ENCODE peak calls at places on chromosomes 5 and 9, in seven cellular contexts. One of them, this sample, is unnamed.

GRCh38 chr9:113609562-113610318 is 146.2 kb downstream of the RGS3 start:
- DNase-seq in H1: no peak
- DNase-seq in fibroblast of lung: peak; percentile 89
- DNase-seq in GM23248: no peak
- DNase-seq in Karpas-422: no peak
- DNase-seq in GM12878: no peak
- DNase-seq in HepG2: peak; percentile 97
- DNase-seq in this sample: no peak

GRCh38 chr5:123125953-123126352 is 36.9 kb downstream of the PRDM6 start:
- DNase-seq in fibroblast of lung: peak; percentile 81
- DNase-seq in H1: no peak
- DNase-seq in GM23248: peak; percentile 81
- DNase-seq in GM12878: no peak
- DNase-seq in Karpas-422: no peak
- DNase-seq in HepG2: no peak
- DNase-seq in this sample: peak; percentile 77

GRCh38 chr9:121242219-121242954 is 25.6 kb upstream of the GSN start:
- DNase-seq in GM23248: peak; percentile 90
- DNase-seq in GM12878: no peak
- DNase-seq in fibroblast of lung: peak; percentile 58
- DNase-seq in Karpas-422: no peak
- DNase-seq in HepG2: no peak
- DNase-seq in H1: no peak
- DNase-seq in this sample: peak; percentile 82

GRCh38 chr5:113162208-113162607 is 185.6 kb downstream of the DCP2 start:
- DNase-seq in fibroblast of lung: no peak
- DNase-seq in GM12878: no peak
- DNase-seq in H1: no peak
- DNase-seq in GM23248: no peak
- DNase-seq in HepG2: no peak
- DNase-seq in Karpas-422: no peak
- DNase-seq in this sample: peak; percentile 14

GRCh38 chr5:75510836-75511434 is 494 bp downstream of the CERT1 start:
- DNase-seq in GM23248: peak; percentile 66
- DNase-seq in fibroblast of lung: no peak
- DNase-seq in H1: no peak
- DNase-seq in Karpas-422: no peak
- DNase-seq in HepG2: peak; percentile 3
- DNase-seq in GM12878: no peak
- DNase-seq in this sample: no peak

GRCh38 chr5:44299394-44299793 is 89.8 kb downstream of the FGF10 start:
- DNase-seq in HepG2: no peak
- DNase-seq in Karpas-422: no peak
- DNase-seq in fibroblast of lung: no peak
- DNase-seq in GM12878: no peak
- DNase-seq in H1: no peak
- DNase-seq in GM23248: no peak
- DNase-seq in this sample: no peak

GRCh38 chr5:61332369-61332745 is 299 bp downstream of the ZSWIM6 start:
- DNase-seq in GM12878: no peak
- DNase-seq in HepG2: no peak
- DNase-seq in H1: no peak
- DNase-seq in Karpas-422: no peak
- DNase-seq in GM23248: peak; percentile 72
- DNase-seq in fibroblast of lung: no peak
- DNase-seq in this sample: no peak

GRCh38 chr5:132260051-132260450 is 2.6 kb downstream of the PDLIM4 start:
- DNase-seq in GM23248: peak; percentile 71
- DNase-seq in H1: no peak
- DNase-seq in fibroblast of lung: peak; percentile 33
- DNase-seq in HepG2: no peak
- DNase-seq in Karpas-422: no peak
- DNase-seq in GM12878: no peak
- DNase-seq in this sample: peak; percentile 76

GRCh38 chr5:39225405-39226099 is 6.2 kb upstream of the FYB1 start:
- DNase-seq in GM12878: no peak
- DNase-seq in GM23248: no peak
- DNase-seq in fibroblast of lung: no peak
- DNase-seq in H1: no peak
- DNase-seq in HepG2: no peak
- DNase-seq in Karpas-422: no peak
- DNase-seq in this sample: no peak

GRCh38 chr9:69122086-69122390 is 52.0 kb upstream of the TJP2 start:
- DNase-seq in GM23248: peak; percentile 82
- DNase-seq in H1: no peak
- DNase-seq in fibroblast of lung: peak; percentile 71
- DNase-seq in Karpas-422: no peak
- DNase-seq in GM12878: no peak
- DNase-seq in HepG2: peak; percentile 29
- DNase-seq in this sample: peak; percentile 51

DNA sequence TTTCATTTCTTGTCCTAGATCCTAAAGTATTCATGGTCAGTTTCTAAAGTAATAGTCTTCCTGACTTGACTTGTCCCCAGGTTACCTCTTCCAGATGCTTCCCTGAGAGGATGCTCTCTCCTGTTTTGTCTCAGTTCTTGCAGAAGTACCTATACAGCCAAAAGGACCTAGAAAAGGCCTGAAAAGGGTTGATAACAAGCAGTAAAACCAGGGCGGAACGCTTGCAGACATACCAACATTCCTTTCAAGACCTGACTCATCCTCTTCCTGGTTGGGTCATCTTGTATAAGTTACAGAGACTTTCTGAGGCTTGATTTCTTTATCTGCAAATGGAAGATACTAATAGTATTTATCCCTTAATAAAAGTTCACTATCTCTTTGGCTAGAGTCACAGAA is 77.2 kb upstream of the ZFAND5 start:
- DNase-seq in H1: no peak
- DNase-seq in fibroblast of lung: peak; percentile 53
- DNase-seq in HepG2: peak; percentile 41
- DNase-seq in GM23248: peak; percentile 91
- DNase-seq in GM12878: no peak
- DNase-seq in Karpas-422: no peak
- DNase-seq in this sample: peak; percentile 93
- H3K4me1 ChIP-seq in H1: peaks cover 3% of the 10 kb centered on the region
- H3K4me1 ChIP-seq in fibroblast of lung: peaks cover 14% of the 10 kb centered on the region
- H3K4me1 ChIP-seq in HepG2: peaks cover 6% of the 10 kb centered on the region
- H3K4me1 ChIP-seq in GM23248: peaks cover 50% of the 10 kb centered on the region
- H3K4me1 ChIP-seq in GM12878: peaks cover 15% of the 10 kb centered on the region
- H3K4me1 ChIP-seq in Karpas-422: no peaks in the 10 kb centered on the region
- H3K4me1 ChIP-seq in this sample: peaks cover 37% of the 10 kb centered on the region

GRCh38 chr9:131788851-131789250 is 49.0 kb upstream of the RAPGEF1 start:
- DNase-seq in Karpas-422: no peak
- DNase-seq in GM23248: no peak
- DNase-seq in HepG2: no peak
- DNase-seq in GM12878: no peak
- DNase-seq in fibroblast of lung: no peak
- DNase-seq in H1: no peak
- DNase-seq in this sample: no peak
- H4K20me1 ChIP-seq in Karpas-422: no peaks in the 10 kb centered on the region
- H4K20me1 ChIP-seq in GM23248: no peaks in the 10 kb centered on the region
- H4K20me1 ChIP-seq in HepG2: peaks cover 2% of the 10 kb centered on the region
- H4K20me1 ChIP-seq in GM12878: no peaks in the 10 kb centered on the region
- H4K20me1 ChIP-seq in fibroblast of lung: no peaks in the 10 kb centered on the region
- H4K20me1 ChIP-seq in H1: no peaks in the 10 kb centered on the region
- H4K20me1 ChIP-seq in this sample: no peaks in the 10 kb centered on the region

DNA sequence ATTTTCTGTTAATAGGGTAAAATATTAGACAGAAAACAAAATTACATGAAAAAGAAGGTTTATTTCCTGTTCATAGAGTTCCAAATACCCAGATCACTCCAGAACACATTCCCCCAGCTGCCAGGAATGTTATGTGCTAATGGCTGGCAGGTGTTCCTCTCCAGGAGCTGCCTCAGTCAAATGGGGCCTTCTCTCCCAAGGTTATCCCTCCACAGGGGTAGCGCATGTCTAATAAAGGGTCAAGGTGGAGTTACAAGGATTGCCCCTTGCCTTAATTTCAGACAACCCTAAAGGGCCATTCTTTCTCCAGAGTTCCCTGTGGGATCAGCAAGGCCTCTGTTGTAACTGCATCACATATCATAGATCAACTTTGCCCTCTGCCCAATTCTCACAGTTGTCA is 148.6 kb upstream of the PLPPR1 start:
- DNase-seq in GM12878: no peak
- DNase-seq in HepG2: no peak
- DNase-seq in Karpas-422: no peak
- DNase-seq in fibroblast of lung: no peak
- DNase-seq in H1: no peak
- DNase-seq in GM23248: no peak
- DNase-seq in this sample: no peak
- H3K4me1 ChIP-seq in GM12878: no peaks in the 10 kb centered on the region
- H3K4me1 ChIP-seq in HepG2: no peaks in the 10 kb centered on the region
- H3K4me1 ChIP-seq in Karpas-422: no peaks in the 10 kb centered on the region
- H3K4me1 ChIP-seq in fibroblast of lung: no peaks in the 10 kb centered on the region
- H3K4me1 ChIP-seq in H1: no peaks in the 10 kb centered on the region
- H3K4me1 ChIP-seq in GM23248: no peaks in the 10 kb centered on the region
- H3K4me1 ChIP-seq in this sample: no peaks in the 10 kb centered on the region

GRCh38 chr9:36213387-36213786 is 22.7 kb downstream of the CLTA start:
- DNase-seq in GM12878: no peak
- DNase-seq in HepG2: no peak
- DNase-seq in H1: no peak
- DNase-seq in fibroblast of lung: no peak
- DNase-seq in GM23248: no peak
- DNase-seq in Karpas-422: no peak
- DNase-seq in this sample: no peak

GRCh38 chr9:36214571-36214970 is 23.9 kb downstream of the CLTA start:
- DNase-seq in HepG2: no peak
- DNase-seq in GM12878: no peak
- DNase-seq in H1: no peak
- DNase-seq in Karpas-422: no peak
- DNase-seq in fibroblast of lung: peak; percentile 51
- DNase-seq in GM23248: peak; percentile 66
- DNase-seq in this sample: peak; percentile 42

GRCh38 chr9:36210722-36211121 is 20.0 kb downstream of the CLTA start:
- DNase-seq in GM23248: no peak
- DNase-seq in fibroblast of lung: no peak
- DNase-seq in Karpas-422: no peak
- DNase-seq in HepG2: no peak
- DNase-seq in GM12878: no peak
- DNase-seq in H1: no peak
- DNase-seq in this sample: no peak

GRCh38 chr9:36211510-36211909 is 20.8 kb downstream of the CLTA start:
- DNase-seq in fibroblast of lung: no peak
- DNase-seq in GM23248: no peak
- DNase-seq in GM12878: no peak
- DNase-seq in Karpas-422: no peak
- DNase-seq in H1: no peak
- DNase-seq in HepG2: no peak
- DNase-seq in this sample: no peak

DNA sequence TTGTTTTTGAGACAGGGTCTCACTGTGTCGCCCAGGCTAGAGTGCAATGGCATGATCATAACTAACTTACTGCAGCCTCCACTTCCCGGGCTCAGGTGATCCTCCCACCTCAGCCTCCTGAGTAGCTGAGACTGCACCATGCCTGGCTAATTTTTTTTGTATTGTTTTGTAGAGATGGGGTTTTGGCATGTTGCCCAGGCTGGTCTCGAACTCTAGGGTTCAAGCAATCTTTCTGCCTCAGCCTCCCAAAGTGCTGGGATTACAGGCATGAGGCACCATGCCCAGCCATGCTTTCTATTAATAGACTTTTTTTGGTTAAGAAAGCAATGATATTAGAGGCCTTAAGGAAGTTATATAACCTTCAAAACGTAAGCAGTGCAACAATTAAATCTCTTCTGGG is 23.3 kb downstream of the CLTA start:
- DNase-seq in fibroblast of lung: no peak
- DNase-seq in HepG2: no peak
- DNase-seq in GM12878: no peak
- DNase-seq in GM23248: no peak
- DNase-seq in Karpas-422: no peak
- DNase-seq in H1: no peak
- DNase-seq in this sample: no peak
- H4K20me1 ChIP-seq in fibroblast of lung: no peaks in the 10 kb centered on the region
- H4K20me1 ChIP-seq in HepG2: no peaks in the 10 kb centered on the region
- H4K20me1 ChIP-seq in GM12878: peaks cover 12% of the 10 kb centered on the region
- H4K20me1 ChIP-seq in GM23248: no peaks in the 10 kb centered on the region
- H4K20me1 ChIP-seq in Karpas-422: peaks cover 36% of the 10 kb centered on the region
- H4K20me1 ChIP-seq in H1: peaks cover 28% of the 10 kb centered on the region
- H4K20me1 ChIP-seq in this sample: peaks cover 80% of the 10 kb centered on the region

GRCh38 chr5:68447121-68447520 is 231.6 kb downstream of the PIK3R1 start:
- DNase-seq in GM12878: no peak
- DNase-seq in HepG2: no peak
- DNase-seq in Karpas-422: no peak
- DNase-seq in H1: no peak
- DNase-seq in fibroblast of lung: no peak
- DNase-seq in GM23248: no peak
- DNase-seq in this sample: no peak

GRCh38 chr5:68446487-68446894 is 230.9 kb downstream of the PIK3R1 start:
- DNase-seq in H1: no peak
- DNase-seq in Karpas-422: no peak
- DNase-seq in GM12878: peak; percentile 87
- DNase-seq in GM23248: no peak
- DNase-seq in HepG2: no peak
- DNase-seq in fibroblast of lung: no peak
- DNase-seq in this sample: no peak

GRCh38 chr5:68446070-68446357 is 230.5 kb downstream of the PIK3R1 start:
- DNase-seq in fibroblast of lung: no peak
- DNase-seq in GM23248: no peak
- DNase-seq in GM12878: no peak
- DNase-seq in H1: no peak
- DNase-seq in HepG2: no peak
- DNase-seq in Karpas-422: no peak
- DNase-seq in this sample: no peak

GRCh38 chr5:68449380-68449779 is 233.8 kb downstream of the PIK3R1 start:
- DNase-seq in GM12878: no peak
- DNase-seq in GM23248: peak; percentile 55
- DNase-seq in fibroblast of lung: no peak
- DNase-seq in HepG2: no peak
- DNase-seq in H1: no peak
- DNase-seq in Karpas-422: no peak
- DNase-seq in this sample: no peak

GRCh38 chr5:68447530-68447929 is 232.0 kb downstream of the PIK3R1 start:
- DNase-seq in fibroblast of lung: no peak
- DNase-seq in HepG2: no peak
- DNase-seq in GM23248: no peak
- DNase-seq in Karpas-422: no peak
- DNase-seq in H1: no peak
- DNase-seq in GM12878: no peak
- DNase-seq in this sample: no peak
- H3K4me1 ChIP-seq in fibroblast of lung: no peaks in the 10 kb centered on the region
- H3K4me1 ChIP-seq in HepG2: peaks cover 9% of the 10 kb centered on the region
- H3K4me1 ChIP-seq in GM23248: peaks cover 7% of the 10 kb centered on the region
- H3K4me1 ChIP-seq in Karpas-422: no peaks in the 10 kb centered on the region
- H3K4me1 ChIP-seq in H1: no peaks in the 10 kb centered on the region
- H3K4me1 ChIP-seq in GM12878: peaks cover 15% of the 10 kb centered on the region
- H3K4me1 ChIP-seq in this sample: no peaks in the 10 kb centered on the region

This sample was measured in astrocyte.